ENCODE peak calls at places on chromosomes 5 and 9, in five cellular contexts. S is stimulated activated CD4-positive, alpha-beta T cell treated with anti-CD3 and anti-CD28 coated beads, Interleukin-12 subunit alpha, Interleukin-12 subunit beta, amount 100 ng/mL, for 4 hours; N is NB4; A is stomach; F is endothelial cell. K is an unnamed sample.

GRCh38 chr5:180910735-180911134 is 11.8 kb downstream of the BTNL8 start:
- DNase-seq in S (no peak), N (no peak), A (no peak), F (no peak), K (no peak)

GRCh38 chr9:93828331-93829097 is 126.6 kb downstream of the BARX1 start:
- DNase-seq in S (no peak), N (no peak), A (no peak), F (no peak), K (no peak)

GRCh38 chr5:75412111-75412990 is 75.3 kb downstream of the HMGCR start:
- DNase-seq in S (no peak), N (no peak), A (no peak), F (no peak), K (no peak)

GRCh38 chr9:16673171-16673570 is 197.3 kb downstream of the BNC2 start:
- DNase-seq in S (no peak), N (no peak), A (no peak), F (no peak), K (no peak)

GRCh38 chr5:55578771-55579170 is 44.0 kb upstream of the PLPP1 start:
- DNase-seq in S (no peak), N (no peak), A (no peak), F (no peak), K (no peak)

GRCh38 chr5:141734501-141735231 is 52.6 kb upstream of the ARAP3 start:
- DNase-seq in S (peak; percentile 21), N (peak; percentile 50), A (peak; percentile 35), F (peak; percentile 77), K (peak; percentile 58)

GRCh38 chr5:132595624-132596023 is 38.8 kb downstream of the RAD50 start:
- DNase-seq in S (no peak), N (no peak), A (no peak), F (no peak), K (no peak)

GRCh38 chr5:149392718-149393117 is 13.6 kb upstream of the IL17B start:
- DNase-seq in S (no peak), N (peak; percentile 19), A (no peak), F (no peak), K (no peak)

GRCh38 chr9:28234899-28235277 is 661.6 kb upstream of the C9orf72 start:
- DNase-seq in S (no peak), N (peak; percentile 17), A (no peak), F (no peak), K (no peak)

GRCh38 chr5:147805030-147805454 is 22.5 kb upstream of the JAKMIP2 start:
- DNase-seq in S (no peak), N (peak; percentile 85), A (no peak), F (no peak), K (no peak)

GRCh38 chr9:138024131-138024530 is 146.5 kb downstream of the CACNA1B start:
- DNase-seq in S (no peak), N (no peak), A (peak; percentile 17), F (no peak), K (no peak)

GRCh38 chr9:89888677-89889076 is 283.9 kb downstream of the GADD45G start:
- DNase-seq in S (no peak), N (no peak), A (peak; percentile 26), F (no peak), K (no peak)

GRCh38 chr5:1112596-1113331 is 901 bp upstream of the SLC12A7 start:
- DNase-seq in S (no peak), N (peak; percentile 46), A (peak; percentile 73), F (no peak), K (no peak)

GRCh38 chr9:134661791-134662142 is 20.2 kb downstream of the COL5A1 start:
- DNase-seq in S (no peak), N (no peak), A (no peak), F (no peak), K (no peak)

GRCh38 chr5:35058395-35058794 is 10.6 kb upstream of the AGXT2 start:
- DNase-seq in S (no peak), N (no peak), A (no peak), F (no peak), K (no peak)

GRCh38 chr5:133897431-133897830 is 71.0 kb downstream of the C5orf15 start:
- DNase-seq in S (no peak), N (no peak), A (no peak), F (no peak), K (no peak)

GRCh38 chr5:161763571-161763970 is 78.0 kb downstream of the GABRA6 start:
- DNase-seq in S (no peak), N (no peak), A (no peak), F (no peak), K (no peak)

GRCh38 chr5:12985142-12985541 is 959.3 kb downstream of the DNAH5 start:
- DNase-seq in S (no peak), N (no peak), A (no peak), F (no peak), K (no peak)

GRCh38 chr5:113267361-113267900 is 167.4 kb downstream of the TSSK1B start:
- DNase-seq in S (no peak), N (no peak), A (no peak), F (no peak), K (no peak)

GRCh38 chr5:151661096-151661495 is 25.6 kb downstream of the SPARC start:
- DNase-seq in S (no peak), N (no peak), A (no peak), F (no peak), K (no peak)

GRCh38 chr5:95178046-95178651 is 106.7 kb downstream of the MCTP1 start:
- DNase-seq in S (no peak), N (peak; percentile 73), A (no peak), F (no peak), K (no peak)

GRCh38 chr5:83559141-83559785 is 87.7 kb downstream of the VCAN start:
- DNase-seq in S (no peak), N (no peak), A (no peak), F (no peak), K (no peak)

GRCh38 chr5:90054612-90055011 is 354.9 kb downstream of the CETN3 start:
- DNase-seq in S (no peak), N (no peak), A (no peak), F (no peak), K (no peak)

GRCh38 chr9:132875159-132875558 is 2.9 kb downstream of the AK8 start:
- DNase-seq in S (no peak), N (no peak), A (no peak), F (no peak), K (no peak)

GRCh38 chr9:108811944-108812343 is 43.8 kb downstream of the ACTL7B start:
- DNase-seq in S (no peak), N (no peak), A (no peak), F (no peak), K (no peak)

GRCh38 chr5:135042595-135042994 is 8.6 kb upstream of the PITX1 start:
- DNase-seq in S (no peak), N (peak; percentile 15), A (no peak), F (no peak), K (no peak)

GRCh38 chr5:80151890-80152289 is 104.0 kb downstream of the SERINC5 start:
- DNase-seq in S (no peak), N (no peak), A (no peak), F (no peak), K (no peak)

GRCh38 chr5:10594591-10595210 is 30.8 kb downstream of the ANKRD33B start:
- DNase-seq in S (no peak), N (no peak), A (no peak), F (no peak), K (no peak)

GRCh38 chr5:147691134-147691533 is 91.4 kb downstream of the JAKMIP2 start:
- DNase-seq in S (no peak), N (no peak), A (no peak), F (no peak), K (no peak)

GRCh38 chr5:82388186-82388585 is 110.0 kb upstream of the RPS23 start:
- DNase-seq in S (no peak), N (no peak), A (no peak), F (no peak), K (no peak)

K was measured in HuH-7.